ENCODE peak calls at places on chromosome 5, in seven cellular contexts. N is astrocyte of the spinal cord, Y is foreskin keratinocyte, F is mammary epithelial cell, C is neural progenitor cell, G is endothelial cell, L is HCT116. B is an unnamed sample.

GRCh38 chr5:53322257-53322656 is 158.2 kb upstream of the FST start:
- DNase-seq in N (peak; percentile 39), Y (peak; percentile 67), F (peak; percentile 77), C (no peak), G (no peak), L (no peak), B (no peak)

GRCh38 chr5:139251695-139252288 is 41.7 kb upstream of the MATR3 start:
- DNase-seq in N (no peak), Y (no peak), F (no peak), C (no peak), G (no peak), L (no peak), B (no peak)

GRCh38 chr5:80168388-80169028 is 87.3 kb downstream of the SERINC5 start:
- DNase-seq in N (no peak), Y (no peak), F (no peak), C (no peak), G (peak; percentile 11), L (no peak), B (no peak)

GRCh38 chr5:169545762-169546161 is 37.8 kb upstream of the SPDL1 start:
- DNase-seq in N (peak; percentile 18), Y (peak; percentile 31), F (peak; percentile 76), C (no peak), G (no peak), L (no peak), B (no peak)

GRCh38 chr5:148387325-148387724 is 3.6 kb downstream of the FBXO38 start:
- DNase-seq in N (peak; percentile 69), Y (no peak), F (no peak), C (no peak), G (no peak), L (no peak), B (no peak)

GRCh38 chr5:125348936-125349335 is 602.5 kb upstream of the ZNF608 start:
- DNase-seq in N (no peak), Y (no peak), F (no peak), C (no peak), G (no peak), L (no peak), B (no peak)

GRCh38 chr5:114010362-114010761 is 351.5 kb upstream of the KCNN2 start:
- DNase-seq in N (peak; percentile 58), Y (peak; percentile 1), F (peak; percentile 67), C (no peak), G (no peak), L (no peak), B (no peak)

GRCh38 chr5:61308699-61309098 is 23.4 kb upstream of the ZSWIM6 start:
- DNase-seq in N (no peak), Y (no peak), F (no peak), C (no peak), G (no peak), L (no peak), B (no peak)

GRCh38 chr5:158049459-158049858 is 190.5 kb upstream of the CLINT1 start:
- DNase-seq in N (no peak), Y (no peak), F (no peak), C (no peak), G (no peak), L (no peak), B (no peak)

GRCh38 chr5:147874910-147875367 is 3.6 kb upstream of the SCGB3A2 start:
- DNase-seq in N (no peak), Y (no peak), F (no peak), C (peak; percentile 67), G (no peak), L (no peak), B (no peak)

GRCh38 chr5:139823757-139824355 is 28.2 kb downstream of the PSD2 start:
- DNase-seq in N (no peak), Y (no peak), F (no peak), C (no peak), G (no peak), L (no peak), B (no peak)

GRCh38 chr5:52983731-52984620 is 5.2 kb upstream of the ITGA2 start:
- DNase-seq in N (no peak), Y (no peak), F (no peak), C (no peak), G (no peak), L (peak; percentile 31), B (no peak)

GRCh38 chr5:10488144-10488543 is 46.5 kb downstream of the ROPN1L start:
- DNase-seq in N (no peak), Y (no peak), F (no peak), C (no peak), G (no peak), L (no peak), B (no peak)

GRCh38 chr5:156477196-156477595 is 150.2 kb downstream of the SGCD start:
- DNase-seq in N (no peak), Y (no peak), F (no peak), C (no peak), G (no peak), L (no peak), B (no peak)

GRCh38 chr5:172412724-172413260 is 41.5 kb downstream of the SH3PXD2B start:
- DNase-seq in N (peak; percentile 96), Y (peak; percentile 73), F (peak; percentile 45), C (no peak), G (no peak), L (no peak), B (no peak)

GRCh38 chr5:39712316-39713223 is 287.8 kb upstream of the DAB2 start:
- DNase-seq in N (no peak), Y (no peak), F (no peak), C (no peak), G (no peak), L (no peak), B (no peak)

GRCh38 chr5:137997726-137998213 is 35.1 kb downstream of the FAM13B start:
- DNase-seq in N (peak; percentile 50), Y (no peak), F (no peak), C (no peak), G (no peak), L (no peak), B (no peak)

GRCh38 chr5:147935032-147935431 is 28.7 kb upstream of the C5orf46 start:
- DNase-seq in N (peak; percentile 69), Y (no peak), F (peak; percentile 69), C (peak; percentile 36), G (peak; percentile 18), L (peak; percentile 39), B (no peak)

GRCh38 chr5:173926359-173926758 is 38.2 kb downstream of the CPEB4 start:
- DNase-seq in N (peak; percentile 45), Y (no peak), F (no peak), C (no peak), G (no peak), L (no peak), B (no peak)

DNA sequence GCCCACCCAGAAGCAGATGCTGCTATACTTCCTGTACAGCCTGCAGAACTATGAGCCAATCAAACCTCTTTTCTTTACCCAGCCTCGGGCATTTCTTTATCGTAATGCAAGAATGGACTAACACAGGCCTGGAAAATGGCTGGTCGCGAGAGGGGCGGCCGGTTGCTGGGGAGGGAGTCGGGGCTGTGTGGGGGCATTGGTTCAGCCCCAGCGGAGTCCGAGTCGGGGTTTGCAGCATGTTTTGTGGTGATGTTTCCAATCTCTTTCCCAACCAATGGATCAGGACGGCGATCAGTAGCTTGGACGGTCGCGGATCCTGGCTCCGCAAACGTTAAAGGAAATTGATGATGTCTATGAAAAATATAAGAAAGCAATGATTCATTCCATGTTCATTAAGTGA is 18.7 kb upstream of the IL31RA start:
- DNase-seq in N (no peak), Y (no peak), F (no peak), C (no peak), G (no peak), L (no peak), B (no peak)
- TF ChIP-seq CTCF in N (no peak), Y (no peak), F (no peak), C (no peak), G (no peak), L (no peak), B (no peak)

GRCh38 chr5:103587185-103587748 is 24.7 kb upstream of the NUDT12 start:
- DNase-seq in N (peak; percentile 59), Y (no peak), F (peak; percentile 6), C (peak; percentile 11), G (no peak), L (no peak), B (no peak)
- TF ChIP-seq CTCF in N (peak; percentile 46), Y (peak; percentile 72), F (peak; percentile 21), C (peak; percentile 67), G (peak; percentile 44), L (peak; percentile 45), B (peak; percentile 53)

DNA sequence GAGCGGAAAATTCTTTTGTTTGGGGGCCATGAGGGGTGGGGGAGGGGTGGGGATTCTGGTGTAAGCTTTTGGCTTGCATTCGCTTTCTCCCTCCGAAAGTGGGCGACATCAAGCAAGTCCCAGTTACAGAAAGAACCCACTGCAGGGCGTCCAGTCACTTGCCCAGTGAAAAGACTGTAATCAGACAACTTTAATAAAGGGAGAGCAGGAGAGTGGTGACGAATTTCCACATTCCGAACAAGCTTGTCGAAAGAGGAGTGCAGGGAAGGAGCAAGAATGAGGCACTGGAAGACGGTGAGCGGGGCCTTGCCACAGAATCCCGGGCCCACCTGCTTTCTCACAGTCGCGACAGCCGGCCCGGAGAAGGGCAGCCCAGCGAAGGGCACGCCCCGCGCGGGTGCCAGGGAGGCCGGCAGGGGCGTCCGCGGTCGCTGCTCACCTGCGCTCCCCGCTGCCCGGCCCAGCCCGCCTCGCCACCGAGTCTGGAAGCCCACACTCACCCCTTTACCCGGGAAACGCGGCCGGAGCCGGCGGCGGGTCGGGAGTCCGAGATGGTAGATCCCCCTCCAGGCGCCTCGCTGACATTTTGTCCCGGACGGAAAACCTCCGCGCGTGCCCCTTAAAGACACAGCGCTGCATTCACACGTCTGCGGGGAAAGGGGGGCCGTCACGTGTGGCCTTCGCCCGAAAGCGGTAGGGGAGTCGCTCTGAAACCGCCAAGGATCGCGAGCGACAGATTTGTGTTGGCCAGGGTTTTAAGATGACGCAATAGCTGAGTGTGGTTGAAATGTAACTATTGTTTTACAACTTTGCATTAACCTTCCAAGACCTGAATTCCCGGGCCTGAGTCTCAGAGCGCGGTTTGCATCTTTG is at the start of gene ZBED3:
- DNase-seq in N (peak; percentile 89), Y (peak; percentile 32), F (peak; percentile 54), C (peak; percentile 91), G (peak; percentile 63), L (peak; percentile 71), B (peak; percentile 61)
- TF ChIP-seq CTCF in N (peak; percentile 27), Y (peak; percentile 6), F (no peak), C (peak; percentile 52), G (peak; percentile 14), L (no peak), B (no peak)

GRCh38 chr5:41532485-41532884 is 22.1 kb upstream of the PLCXD3 start:
- DNase-seq in N (no peak), Y (no peak), F (no peak), C (no peak), G (no peak), L (no peak), B (no peak)

GRCh38 chr5:41539454-41539853 is 29.1 kb upstream of the PLCXD3 start:
- DNase-seq in N (no peak), Y (no peak), F (no peak), C (no peak), G (no peak), L (no peak), B (no peak)

GRCh38 chr5:41542183-41542582 is 31.8 kb upstream of the PLCXD3 start:
- DNase-seq in N (no peak), Y (no peak), F (no peak), C (no peak), G (no peak), L (no peak), B (no peak)

DNA sequence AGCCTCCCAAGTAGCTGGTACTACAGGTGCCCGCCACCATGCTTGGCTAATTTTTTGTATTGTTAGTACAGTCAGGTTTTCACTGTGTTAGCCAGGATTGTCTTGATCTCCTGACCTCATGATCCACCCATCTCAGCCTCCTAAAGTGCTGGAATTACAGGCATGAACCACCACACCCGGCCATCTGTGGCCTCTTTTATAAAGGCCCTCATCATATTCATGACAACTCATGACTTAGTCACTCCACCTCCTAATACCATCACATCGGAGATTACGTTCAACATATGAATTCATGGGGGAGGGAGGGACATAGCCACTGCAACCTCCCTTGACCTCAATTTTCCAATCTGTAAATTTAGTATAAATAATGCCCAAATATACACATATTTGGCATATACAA is 27.2 kb upstream of the PLCXD3 start:
- DNase-seq in N (no peak), Y (no peak), F (no peak), C (no peak), G (no peak), L (no peak), B (no peak)
- TF ChIP-seq CTCF in N (no peak), Y (no peak), F (no peak), C (no peak), G (no peak), L (no peak), B (no peak)